ENCODE peak calls at places on chromosomes 16 and 17, in four cellular contexts. O is aorta, W is tibial artery, X is sigmoid colon. Q is an unnamed sample.

GRCh38 chr16:57530104-57530522 is 6.3 kb downstream of the CCDC102A start:
- DNase-seq in O (peak), W (peak), X (peak), Q (peak)

GRCh38 chr17:67042104-67042899 is 2.1 kb upstream of the CACNG1 start:
- DNase-seq in O (no peak), W (no peak), X (no peak), Q (no peak)

GRCh38 chr16:50248845-50249244 is 17.5 kb upstream of the ADCY7 start:
- DNase-seq in O (peak), W (no peak), X (no peak), Q (no peak)

GRCh38 chr16:1786242-1787055 is 3.7 kb downstream of the NUBP2 start:
- DNase-seq in O (peak), W (no peak), X (no peak), Q (peak)

GRCh38 chr16:17723735-17724134 is 253.0 kb upstream of the XYLT1 start:
- DNase-seq in O (no peak), W (no peak), X (no peak), Q (no peak)

GRCh38 chr16:76614255-76614654 is 337.1 kb downstream of the CNTNAP4 start:
- DNase-seq in O (no peak), W (no peak), X (no peak), Q (no peak)

GRCh38 chr16:10728035-10728462 is 15.6 kb upstream of the NUBP1 start:
- DNase-seq in O (no peak), W (no peak), X (no peak), Q (no peak)

GRCh38 chr17:79579074-79579800 is 31.6 kb downstream of the RBFOX3 start:
- DNase-seq in O (no peak), W (no peak), X (no peak), Q (no peak)

GRCh38 chr16:2919511-2920255 is 8.0 kb downstream of the FLYWCH1 start:
- DNase-seq in O (no peak), W (peak), X (peak), Q (peak)

GRCh38 chr17:43662432-43663141 is 865 bp upstream of the MEOX1 start:
- DNase-seq in O (no peak), W (no peak), X (no peak), Q (no peak)
- H3K27ac ChIP-seq in O (no peak), W (no peak), X (no peak), Q (no peak)

GRCh38 chr16:80231888-80232287 is 308.9 kb upstream of the DYNLRB2 start:
- DNase-seq in O (no peak), W (no peak), X (no peak), Q (no peak)

GRCh38 chr16:80231118-80231515 is 309.7 kb upstream of the DYNLRB2 start:
- DNase-seq in O (no peak), W (no peak), X (no peak), Q (no peak)

GRCh38 chr16:80230328-80231117 is 310.3 kb upstream of the DYNLRB2 start:
- DNase-seq in O (no peak), W (no peak), X (no peak), Q (no peak)

DNA sequence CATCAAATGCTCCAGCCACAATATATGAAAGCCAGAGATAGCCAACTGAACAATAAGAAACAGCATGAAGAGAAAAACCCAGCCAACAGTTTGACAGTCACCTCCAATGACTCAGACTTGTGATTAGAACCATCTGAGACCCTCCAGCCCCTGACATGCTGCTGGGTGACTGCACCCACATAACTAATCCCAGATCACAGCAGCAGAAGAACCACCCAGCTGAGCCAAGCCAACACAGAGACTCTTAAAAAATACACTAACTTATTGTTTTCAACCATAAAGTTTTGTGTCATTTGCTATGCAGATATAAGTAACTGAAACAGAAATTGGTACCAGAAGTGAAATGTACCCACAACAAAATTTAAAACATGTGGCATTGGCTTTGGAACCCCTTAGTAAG is 314.3 kb upstream of the DYNLRB2 start:
- DNase-seq in O (no peak), W (no peak), X (no peak), Q (no peak)
- H3K27ac ChIP-seq in O (no peak), W (no peak), X (no peak), Q (no peak)

DNA sequence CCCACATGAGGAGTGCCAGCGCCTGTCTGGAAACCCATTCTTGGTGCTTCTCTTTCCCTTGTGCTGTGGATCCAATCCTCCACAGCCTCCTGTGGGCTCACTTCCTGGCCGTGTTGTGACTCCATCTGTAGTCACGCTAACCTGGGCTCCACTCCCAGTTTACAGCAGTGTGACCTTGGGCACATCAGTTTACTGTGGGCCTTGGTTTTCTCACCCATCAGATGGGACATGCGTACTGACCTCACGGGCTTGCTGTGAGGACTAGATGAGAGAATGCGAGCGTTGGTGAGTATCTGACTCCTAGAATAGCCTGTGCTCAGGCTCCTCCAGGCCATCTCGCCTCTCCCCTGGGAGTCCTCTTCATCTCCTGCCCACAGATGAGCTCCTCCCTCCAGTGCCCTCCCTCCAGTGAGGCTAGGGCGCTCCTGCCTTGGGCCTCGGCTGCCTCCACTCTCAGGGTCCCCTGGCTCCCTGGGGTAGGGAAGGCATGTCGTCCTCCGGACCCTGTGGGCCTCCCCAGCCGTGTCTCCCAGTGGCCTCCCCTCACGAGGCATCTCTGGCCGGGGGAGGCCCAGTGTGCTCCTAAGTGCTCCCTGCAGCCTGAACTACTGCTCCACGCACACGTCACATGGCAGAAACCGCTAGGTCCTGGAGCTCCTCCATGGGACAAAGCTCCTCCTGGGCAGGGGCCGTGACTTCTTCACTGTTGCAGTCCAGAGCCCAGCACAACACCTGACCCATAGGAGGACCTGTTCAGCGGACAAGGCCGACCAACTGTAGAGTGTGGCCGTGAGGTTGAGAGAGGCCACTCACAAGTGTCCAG is 5.2 kb upstream of the FOXJ1 start:
- DNase-seq in O (peak), W (no peak), X (peak), Q (no peak)
- H3K27ac ChIP-seq in O (no peak), W (no peak), X (no peak), Q (no peak)

GRCh38 chr16:8622315-8622656 is 788 bp downstream of the METTL22 start:
- DNase-seq in O (no peak), W (no peak), X (no peak), Q (no peak)

GRCh38 chr16:8620535-8620934 is 963 bp upstream of the METTL22 start:
- DNase-seq in O (no peak), W (no peak), X (no peak), Q (no peak)

GRCh38 chr16:8621221-8621571 is 302 bp upstream of the METTL22 start:
- DNase-seq in O (no peak), W (no peak), X (no peak), Q (no peak)

GRCh38 chr16:8623634-8624033 is 2.1 kb downstream of the METTL22 start:
- DNase-seq in O (no peak), W (no peak), X (peak), Q (no peak)

GRCh38 chr16:8621572-8622314 is at the start of gene METTL22:
- DNase-seq in O (peak), W (peak), X (peak), Q (peak)
- H3K27ac ChIP-seq in O (peak), W (peak), X (peak), Q (peak)

GRCh38 chr16:87487361-87487924 is 5.4 kb downstream of the ZCCHC14 start:
- DNase-seq in O (peak), W (peak), X (no peak), Q (no peak)
- H3K27ac ChIP-seq in O (no peak), W (peak), X (peak), Q (peak)

GRCh38 chr17:48624544-48625501 is 1.3 kb downstream of the HOXB9 start:
- DNase-seq in O (no peak), W (no peak), X (no peak), Q (no peak)

GRCh38 chr17:48626470-48627241 is 498 bp upstream of the HOXB9 start:
- DNase-seq in O (peak), W (no peak), X (no peak), Q (no peak)

GRCh38 chr17:48624118-48624517 is 2.0 kb downstream of the HOXB9 start:
- DNase-seq in O (no peak), W (no peak), X (no peak), Q (no peak)

GRCh38 chr17:48626202-48626469 is at the start of gene HOXB9:
- DNase-seq in O (no peak), W (no peak), X (no peak), Q (no peak)

GRCh38 chr17:48625502-48626201 is 506 bp downstream of the HOXB9 start:
- DNase-seq in O (peak), W (no peak), X (no peak), Q (no peak)
- H3K27ac ChIP-seq in O (no peak), W (no peak), X (peak), Q (peak)

GRCh38 chr17:19248923-19249574 is 11.9 kb downstream of the EPN2 start:
- DNase-seq in O (peak), W (peak), X (peak), Q (peak)

GRCh38 chr17:19244796-19245195 is 7.6 kb downstream of the EPN2 start:
- DNase-seq in O (no peak), W (no peak), X (peak), Q (no peak)

GRCh38 chr17:19249681-19250080 is 12.5 kb downstream of the EPN2 start:
- DNase-seq in O (no peak), W (peak), X (peak), Q (no peak)

GRCh38 chr17:19248149-19248922 is 11.2 kb downstream of the EPN2 start:
- DNase-seq in O (no peak), W (no peak), X (no peak), Q (no peak)

DNA sequence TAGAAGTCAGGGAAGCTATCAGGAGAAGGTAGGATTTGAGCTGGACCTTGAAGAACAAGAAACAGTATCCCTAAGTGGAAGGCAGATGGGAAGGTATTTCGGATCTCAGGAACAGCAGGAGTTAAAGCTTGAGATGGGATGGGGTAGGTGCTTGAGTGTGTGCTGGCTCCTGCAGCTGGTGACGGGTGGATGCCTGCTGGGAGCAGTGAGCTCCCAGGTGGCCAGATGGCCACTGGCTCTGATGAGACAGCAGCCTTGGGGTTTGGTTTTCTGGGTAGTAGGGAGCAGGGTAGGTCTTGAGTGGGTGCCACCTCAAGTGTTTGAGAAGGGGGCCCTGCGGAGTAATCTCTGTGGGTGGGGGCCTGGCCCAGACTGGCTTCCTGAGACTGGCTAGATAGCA is 10.3 kb downstream of the EPN2 start:
- DNase-seq in O (no peak), W (no peak), X (peak), Q (no peak)
- H3K27ac ChIP-seq in O (no peak), W (peak), X (peak), Q (peak)

GRCh38 chr17:36939944-36940312 is 2.7 kb downstream of the LHX1 start:
- DNase-seq in O (no peak), W (no peak), X (no peak), Q (no peak)

GRCh38 chr17:36939059-36939943 is 2.0 kb downstream of the LHX1 start:
- DNase-seq in O (peak), W (no peak), X (no peak), Q (no peak)

GRCh38 chr17:36937001-36937960 is at the start of gene LHX1:
- DNase-seq in O (no peak), W (no peak), X (no peak), Q (no peak)

GRCh38 chr17:36937961-36938565 is 788 bp downstream of the LHX1 start:
- DNase-seq in O (no peak), W (no peak), X (no peak), Q (no peak)

DNA sequence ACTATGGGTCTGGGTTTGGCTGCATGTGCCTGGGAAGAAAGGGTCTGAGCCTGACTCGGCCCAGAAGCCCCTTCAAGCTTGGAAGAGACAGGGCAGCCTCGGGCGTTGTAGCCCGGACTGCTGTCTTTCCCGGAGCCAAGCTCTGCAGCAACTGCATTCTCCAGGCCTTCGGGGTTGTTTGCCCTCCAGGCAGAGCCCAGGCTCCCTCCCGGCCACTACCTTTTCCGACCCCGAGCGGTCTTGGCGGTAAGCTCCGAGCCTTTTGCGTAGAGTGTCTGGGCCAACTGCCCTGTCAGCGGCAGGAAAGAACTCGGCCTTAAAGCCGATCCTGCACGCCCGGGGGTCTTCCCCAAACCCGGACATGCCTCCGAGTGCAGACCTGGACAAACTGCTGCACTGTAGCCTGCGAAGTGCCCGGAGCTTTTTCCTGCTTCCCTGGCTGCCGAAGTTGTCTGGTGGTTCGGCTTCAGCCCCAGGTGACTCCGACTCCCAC is 1.3 kb downstream of the LHX1 start:
- DNase-seq in O (no peak), W (no peak), X (no peak), Q (no peak)
- H3K27ac ChIP-seq in O (no peak), W (no peak), X (no peak), Q (no peak)

DNA sequence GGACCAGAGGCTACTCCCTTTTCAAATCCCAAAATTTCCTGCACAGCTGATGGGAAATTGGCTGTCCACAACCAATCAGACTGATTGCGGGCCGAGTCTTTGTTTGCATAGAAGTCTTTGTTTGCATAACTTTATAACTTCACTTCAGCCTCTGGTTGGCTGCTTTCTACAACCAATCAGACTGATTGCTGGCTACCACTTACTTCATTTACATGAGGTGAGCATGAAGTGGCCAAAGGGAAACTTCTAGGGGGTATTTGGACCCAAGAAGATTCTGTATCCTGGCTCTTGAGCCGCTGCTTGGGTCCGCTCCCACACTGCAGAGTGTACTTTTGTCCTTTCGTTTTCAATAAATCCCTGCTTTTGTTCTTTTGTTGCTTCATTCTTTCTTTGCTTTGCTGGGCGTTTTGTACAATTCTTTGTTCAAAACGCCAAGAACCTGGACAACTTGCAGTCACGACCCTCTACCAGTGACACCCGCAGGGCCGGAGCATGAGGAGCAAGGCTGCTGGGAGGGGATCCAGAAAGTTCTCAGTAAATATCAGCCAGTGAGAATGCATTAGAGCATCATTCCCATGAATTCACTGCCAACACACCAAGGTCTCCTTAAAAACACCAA is 67.5 kb downstream of the IQCK start:
- DNase-seq in O (no peak), W (no peak), X (no peak), Q (no peak)
- H3K27ac ChIP-seq in O (no peak), W (no peak), X (no peak), Q (no peak)

DNA sequence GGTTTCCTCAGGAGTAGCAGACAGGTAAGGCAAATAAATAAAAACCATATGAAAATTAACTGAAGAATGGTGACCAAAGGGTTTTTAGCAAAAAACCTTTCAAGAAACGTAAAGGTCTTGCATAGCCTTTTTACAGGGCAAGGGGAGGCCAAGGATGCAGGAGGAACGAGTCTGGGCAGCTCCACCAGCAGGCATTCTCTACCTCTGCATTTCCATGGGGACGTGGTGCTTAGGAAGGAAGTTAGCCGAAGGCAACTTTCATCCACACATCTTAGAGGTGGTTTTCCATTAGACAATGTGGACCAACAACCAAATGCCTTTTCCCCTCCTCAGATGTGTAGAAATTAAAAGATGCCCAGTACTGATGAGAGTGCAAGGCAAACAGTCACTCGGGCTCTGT is 20.7 kb downstream of the TOM1L2 start:
- DNase-seq in O (peak), W (no peak), X (no peak), Q (no peak)
- H3K27ac ChIP-seq in O (no peak), W (no peak), X (no peak), Q (no peak)

Q was measured in uterus.